ENCODE peak calls at places on chromosomes 1 and 21, in four cellular contexts. C is IMR-90, G is K562, Z is GM12878. H is an unnamed sample.

GRCh38 chr1:236541710-236542109 is 17.9 kb downstream of the LGALS8 start:
- DNase-seq in C (no peak), G (no peak), Z (no peak), H (no peak)

GRCh38 chr1:40383488-40384412 is 10.2 kb downstream of the SMAP2 start:
- DNase-seq in C (peak; percentile 93), G (peak; percentile 94), Z (no peak), H (no peak)

GRCh38 chr1:224632381-224632871 is 16.3 kb downstream of the CNIH3 start:
- DNase-seq in C (peak; percentile 94), G (no peak), Z (no peak), H (no peak)

GRCh38 chr1:111221633-111222286 is 5.8 kb upstream of the CHI3L2 start:
- DNase-seq in C (peak; percentile 8), G (peak; percentile 16), Z (peak; percentile 100), H (no peak)

GRCh38 chr1:227942716-227943261 is 4.9 kb downstream of the WNT9A start:
- DNase-seq in C (no peak), G (no peak), Z (no peak), H (no peak)

GRCh38 chr1:183024352-183025337 is 1.4 kb downstream of the LAMC1 start:
- DNase-seq in C (no peak), G (no peak), Z (no peak), H (no peak)

GRCh38 chr1:29653034-29653810 is 416.9 kb downstream of the PTPRU start:
- DNase-seq in C (no peak), G (peak; percentile 37), Z (no peak), H (no peak)

GRCh38 chr21:39022901-39023693 is 160.2 kb downstream of the PSMG1 start:
- DNase-seq in C (peak; percentile 28), G (peak; percentile 26), Z (no peak), H (no peak)

GRCh38 chr1:42335809-42336518 is 929 bp upstream of the FOXJ3 start:
- DNase-seq in C (peak; percentile 45), G (no peak), Z (no peak), H (peak; percentile 72)

GRCh38 chr1:104780470-104781078 is 1030.9 kb downstream of the AMY1C start:
- DNase-seq in C (peak; percentile 1), G (peak; percentile 16), Z (no peak), H (no peak)

GRCh38 chr21:32370971-32371766 is 21.6 kb downstream of the URB1 start:
- DNase-seq in C (peak; percentile 49), G (no peak), Z (no peak), H (no peak)

GRCh38 chr1:206709772-206710456 is 25.2 kb downstream of the MAPKAPK2 start:
- DNase-seq in C (peak; percentile 68), G (peak; percentile 60), Z (no peak), H (peak; percentile 86)

GRCh38 chr1:71269823-71270222 is 189.0 kb upstream of the ZRANB2 start:
- DNase-seq in C (no peak), G (no peak), Z (no peak), H (no peak)

GRCh38 chr21:34885636-34886553 is 163.2 kb downstream of the RUNX1 start:
- DNase-seq in C (no peak), G (peak; percentile 38), Z (no peak), H (no peak)
- TF ChIP-seq CEBPB in C (no peak), G (no peak), Z (no peak), H (no peak)

GRCh38 chr1:94299627-94300552 is 62.5 kb upstream of the ARHGAP29 start:
- DNase-seq in C (peak; percentile 49), G (no peak), Z (no peak), H (no peak)
- TF ChIP-seq RCOR1 in C (no peak), G (no peak), Z (no peak), H (no peak)

GRCh38 chr1:1432566-1432950 is 2.9 kb upstream of the VWA1 start:
- DNase-seq in C (no peak), G (no peak), Z (no peak), H (no peak)
- TF ChIP-seq CEBPB in C (no peak), G (no peak), Z (no peak), H (no peak)

DNA sequence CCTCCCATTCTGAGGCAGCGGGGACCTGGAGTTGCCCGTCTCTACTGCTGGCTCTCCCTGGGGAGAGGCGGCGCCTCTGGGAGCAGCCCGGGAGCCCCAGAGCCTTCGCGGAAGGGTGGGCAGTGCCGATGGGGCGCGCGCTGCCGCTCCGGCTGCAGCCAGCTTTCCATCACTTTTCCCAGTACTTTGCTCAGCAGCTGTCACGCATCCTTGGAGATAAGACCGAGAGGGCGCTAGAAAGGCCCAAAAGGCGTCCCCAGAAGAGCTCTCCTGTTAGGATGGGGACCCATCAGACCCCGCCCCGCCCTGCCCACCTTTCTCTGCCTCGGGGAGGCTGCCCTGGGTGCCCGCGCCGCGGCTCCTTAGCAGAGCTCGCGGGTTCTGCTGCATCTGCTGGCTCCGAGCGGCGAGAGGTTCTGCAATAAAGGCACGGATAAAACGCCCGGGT is 531 bp downstream of the KCNH1 start:
- DNase-seq in C (no peak), G (no peak), Z (no peak), H (peak; percentile 35)
- TF ChIP-seq RCOR1 in C (no peak), G (no peak), Z (no peak), H (no peak)

GRCh38 chr21:42258885-42259407 is 40.0 kb downstream of the ABCG1 start:
- DNase-seq in C (no peak), G (no peak), Z (no peak), H (no peak)
- TF ChIP-seq CEBPB in C (no peak), G (no peak), Z (no peak), H (no peak)

GRCh38 chr1:233465745-233466343 is 138.3 kb downstream of the MAP3K21 start:
- DNase-seq in C (no peak), G (no peak), Z (no peak), H (no peak)
- TF ChIP-seq RCOR1 in C (no peak), G (no peak), Z (no peak), H (no peak)

GRCh38 chr1:87914396-87914795 is 585.7 kb downstream of the LMO4 start:
- DNase-seq in C (peak; percentile 17), G (no peak), Z (no peak), H (no peak)
- TF ChIP-seq CEBPB in C (no peak), G (no peak), Z (no peak), H (no peak)

GRCh38 chr1:19910650-19911049 is 12.8 kb downstream of the PLA2G2E start:
- DNase-seq in C (no peak), G (no peak), Z (no peak), H (no peak)
- TF ChIP-seq RCOR1 in C (no peak), G (no peak), Z (no peak), H (no peak)

GRCh38 chr1:45974541-45975269 is 157.7 kb downstream of the PIK3R3 start:
- DNase-seq in C (peak; percentile 68), G (no peak), Z (no peak), H (peak; percentile 26)
- TF ChIP-seq CEBPB in C (no peak), G (no peak), Z (no peak), H (no peak)

GRCh38 chr1:159430985-159431384 is 1.0 kb upstream of the OR10J4 start:
- DNase-seq in C (no peak), G (no peak), Z (no peak), H (no peak)

GRCh38 chr1:159431904-159432303 is at the start of gene OR10J4:
- DNase-seq in C (no peak), G (no peak), Z (no peak), H (no peak)

GRCh38 chr1:159429074-159429861 is 2.7 kb upstream of the OR10J4 start:
- DNase-seq in C (peak; percentile 24), G (no peak), Z (no peak), H (peak; percentile 2)

GRCh38 chr1:159428536-159428935 is 3.5 kb upstream of the OR10J4 start:
- DNase-seq in C (no peak), G (no peak), Z (no peak), H (no peak)
- TF ChIP-seq RCOR1 in C (no peak), G (no peak), Z (no peak), H (no peak)

H was measured in A549.